ENCODE peak calls at places on chromosomes 4 and X, in eight cellular contexts. Y is GM10248; O is left lung; U is activated CD8-positive, alpha-beta T cell treated with anti-CD3 and anti-CD28 coated beads for 36 hours; L is RWPE1; D is PC-3; G is A549; K is progenitor cell of endocrine pancreas. X is an unnamed sample.
A peak's percentile ranks its signal among the peaks of the same experiment; 100 is the strongest.

GRCh38 chrX:101081257-101081656 is 2.6 kb downstream of the TMEM35A start:
- DNase-seq in Y (no peak), O (no peak), U (no peak), L (no peak), D (no peak), G (no peak), K (no peak), X (no peak)

GRCh38 chr4:2402053-2402452 is 16.4 kb downstream of the ZFYVE28 start:
- DNase-seq in Y (no peak), O (peak; percentile 78), U (peak; percentile 50), L (no peak), D (peak; percentile 23), G (peak; percentile 22), K (peak; percentile 46), X (no peak)

GRCh38 chrX:82591421-82591820 is 916.7 kb upstream of the POU3F4 start:
- DNase-seq in Y (no peak), O (no peak), U (no peak), L (no peak), D (no peak), G (no peak), K (no peak), X (no peak)

GRCh38 chr4:143488684-143489083 is 24.8 kb upstream of the SMARCA5 start:
- DNase-seq in Y (no peak), O (no peak), U (no peak), L (no peak), D (peak; percentile 28), G (no peak), K (no peak), X (no peak)

GRCh38 chr4:7166981-7167700 is 25.2 kb upstream of the SORCS2 start:
- DNase-seq in Y (no peak), O (peak; percentile 72), U (no peak), L (no peak), D (no peak), G (no peak), K (no peak), X (no peak)

GRCh38 chr4:126533176-126533575 is 1099.6 kb upstream of the INTU start:
- DNase-seq in Y (no peak), O (no peak), U (no peak), L (no peak), D (no peak), G (no peak), K (no peak), X (no peak)

GRCh38 chrX:12877386-12877785 is 10.5 kb downstream of the TLR7 start:
- DNase-seq in Y (no peak), O (no peak), U (no peak), L (no peak), D (no peak), G (no peak), K (no peak), X (no peak)

GRCh38 chr4:74365761-74366160 is 816 bp downstream of the EREG start:
- DNase-seq in Y (no peak), O (peak; percentile 67), U (no peak), L (no peak), D (no peak), G (no peak), K (peak; percentile 14), X (no peak)

GRCh38 chr4:143140696-143141095 is 44.0 kb upstream of the USP38 start:
- DNase-seq in Y (no peak), O (no peak), U (no peak), L (no peak), D (no peak), G (no peak), K (no peak), X (no peak)

DNA sequence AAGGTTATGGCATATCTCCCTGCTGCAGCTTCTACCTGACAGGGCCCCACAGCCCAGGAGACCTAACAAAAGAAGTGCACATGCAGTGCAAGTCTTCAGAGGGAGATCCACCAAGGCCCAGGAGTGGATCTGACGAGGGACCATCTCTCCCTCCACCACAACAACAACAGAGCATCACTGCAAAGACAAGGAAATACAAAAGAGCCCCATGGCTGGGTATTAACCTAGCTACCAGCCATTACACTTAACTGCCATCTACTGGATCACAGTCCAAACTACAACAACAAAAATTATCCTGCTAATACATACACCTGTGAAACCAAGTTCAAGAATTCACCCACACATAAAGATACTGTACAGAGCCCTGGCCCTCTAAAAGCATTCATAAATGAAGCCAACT is 280.2 kb upstream of the SLC7A11 start:
- DNase-seq in Y (no peak), O (no peak), U (no peak), L (peak; percentile 13), D (peak; percentile 61), G (peak; percentile 10), K (no peak), X (no peak)
- TF ChIP-seq CTCF in Y (peak; percentile 21), O (no peak), U (no peak), L (no peak), D (peak; percentile 65), G (no peak), K (peak; percentile 39), X (no peak)

DNA sequence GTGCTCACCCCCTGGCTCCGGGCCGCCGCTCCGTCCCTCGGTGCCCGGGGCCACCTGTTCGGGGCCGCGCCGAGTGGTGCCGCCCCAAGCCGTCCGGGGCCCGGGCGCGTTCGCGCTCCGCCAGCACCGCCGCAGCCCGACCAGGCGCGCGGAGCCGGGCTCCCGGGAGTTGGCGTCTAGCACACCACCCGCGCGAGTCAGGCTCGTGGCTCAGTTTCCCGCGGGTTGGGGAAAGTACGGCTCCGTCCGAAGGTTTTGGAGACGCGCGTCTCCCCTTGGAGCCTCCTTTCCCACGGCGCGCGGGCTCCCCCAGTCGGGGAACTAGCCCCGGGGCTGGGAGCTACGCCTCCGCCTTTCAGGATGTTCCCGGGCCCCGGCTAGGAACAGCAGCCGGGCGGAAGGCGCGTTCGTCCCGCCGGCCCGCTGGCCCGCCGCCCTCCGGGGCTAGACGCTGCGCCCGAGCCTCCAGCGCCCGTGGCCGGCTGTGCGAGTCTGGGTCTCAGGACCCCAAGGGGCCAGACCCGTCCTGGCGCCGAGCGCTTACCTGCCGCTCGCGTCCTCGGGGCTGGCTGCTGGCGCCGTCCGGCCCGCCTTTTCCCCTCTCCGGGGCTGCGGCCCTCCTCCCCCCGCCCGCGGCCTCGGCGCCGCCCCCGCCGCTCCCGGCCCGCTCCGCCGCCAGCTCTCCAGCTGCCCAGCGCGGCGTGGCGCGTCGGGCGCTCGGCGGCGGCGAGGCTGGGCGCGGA is at the start of gene ADGRG2:
- DNase-seq in Y (no peak), O (peak; percentile 79), U (peak; percentile 1), L (no peak), D (peak; percentile 48), G (peak; percentile 55), K (peak; percentile 16), X (no peak)
- TF ChIP-seq CTCF in Y (no peak), O (no peak), U (no peak), L (peak; percentile 20), D (peak; percentile 25), G (peak; percentile 43), K (no peak), X (no peak)

GRCh38 chr4:91114386-91114785 is 987.2 kb downstream of the CCSER1 start:
- DNase-seq in Y (no peak), O (no peak), U (no peak), L (no peak), D (no peak), G (no peak), K (no peak), X (no peak)

GRCh38 chr4:91108751-91109150 is 981.6 kb downstream of the CCSER1 start:
- DNase-seq in Y (no peak), O (no peak), U (no peak), L (no peak), D (no peak), G (no peak), K (no peak), X (no peak)

GRCh38 chr4:91111556-91111955 is 984.4 kb downstream of the CCSER1 start:
- DNase-seq in Y (no peak), O (no peak), U (no peak), L (no peak), D (no peak), G (no peak), K (no peak), X (no peak)

GRCh38 chr4:91116861-91117260 is 989.7 kb downstream of the CCSER1 start:
- DNase-seq in Y (no peak), O (no peak), U (no peak), L (peak; percentile 6), D (peak; percentile 48), G (peak; percentile 6), K (no peak), X (no peak)

GRCh38 chr4:91113130-91113706 is 986.0 kb downstream of the CCSER1 start:
- DNase-seq in Y (peak; percentile 26), O (no peak), U (no peak), L (peak; percentile 12), D (peak; percentile 50), G (peak; percentile 43), K (no peak), X (no peak)
- TF ChIP-seq CTCF in Y (peak; percentile 52), O (no peak), U (peak; percentile 41), L (peak; percentile 63), D (peak; percentile 78), G (peak; percentile 71), K (peak; percentile 76), X (no peak)

GRCh38 chr4:95360256-95360903 is 188.4 kb downstream of the UNC5C start:
- DNase-seq in Y (no peak), O (no peak), U (no peak), L (no peak), D (no peak), G (no peak), K (no peak), X (no peak)

GRCh38 chr4:95362066-95362465 is 186.7 kb downstream of the UNC5C start:
- DNase-seq in Y (no peak), O (no peak), U (no peak), L (no peak), D (no peak), G (no peak), K (no peak), X (no peak)

GRCh38 chr4:95362906-95363578 is 185.7 kb downstream of the UNC5C start:
- DNase-seq in Y (no peak), O (no peak), U (peak; percentile 37), L (peak; percentile 1), D (peak; percentile 12), G (peak; percentile 18), K (no peak), X (no peak)

GRCh38 chr4:95360911-95361695 is 187.7 kb downstream of the UNC5C start:
- DNase-seq in Y (no peak), O (no peak), U (no peak), L (no peak), D (no peak), G (no peak), K (no peak), X (no peak)

DNA sequence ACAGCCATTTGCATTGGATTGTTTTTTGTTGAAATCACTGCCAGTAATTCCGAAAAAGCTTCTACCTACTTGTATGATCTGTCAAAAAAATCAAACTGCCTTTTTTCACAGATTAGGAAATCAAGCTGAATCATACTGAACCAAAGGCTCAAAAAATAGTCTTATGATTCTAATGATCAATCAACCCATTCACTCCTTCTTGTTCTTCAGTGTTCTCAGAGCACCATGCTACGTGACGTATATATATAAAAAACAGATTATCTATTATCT is 187.1 kb downstream of the UNC5C start:
- DNase-seq in Y (no peak), O (no peak), U (no peak), L (no peak), D (no peak), G (no peak), K (no peak), X (no peak)
- TF ChIP-seq CTCF in Y (no peak), O (no peak), U (no peak), L (no peak), D (no peak), G (no peak), K (no peak), X (no peak)

X was measured in natural killer cell.